ENCODE peak calls at places on chromosome 1, in nine cellular contexts. T is lower leg skin; X is psoas muscle; E is effector memory CD4-positive, alpha-beta T cell; B is brain microvascular endothelial cell; J is neuronal stem cell; S is thoracic aorta; F is ovary; K is endothelial cell of umbilical vein. L is an unnamed sample.

GRCh38 chr1:17903386-17903785 is 148.3 kb downstream of the ACTL8 start:
- DNase-seq in F (no peak), X (no peak), J (no peak), S (no peak), T (no peak), K (no peak), B (no peak), E (no peak), L (no peak)

GRCh38 chr1:208059328-208060017 is 148.5 kb upstream of the CD34 start:
- DNase-seq in X (no peak), S (no peak), T (no peak), J (no peak), F (no peak), K (no peak), E (no peak), B (no peak), L (no peak)

GRCh38 chr1:1179983-1180861 is 6.5 kb downstream of the TTLL10 start:
- DNase-seq in J (no peak), E (no peak), X (no peak), B (no peak), K (no peak), F (peak; percentile 28), S (no peak), T (no peak), L (peak; percentile 59)

GRCh38 chr1:154499446-154499845 is 2.6 kb upstream of the TDRD10 start:
- DNase-seq in B (no peak), K (peak; percentile 44), F (no peak), S (no peak), E (no peak), J (no peak), T (no peak), X (no peak), L (no peak)

GRCh38 chr1:15702722-15703550 is 18.8 kb downstream of the PLEKHM2 start:
- DNase-seq in S (no peak), T (no peak), X (no peak), K (peak; percentile 39), F (peak; percentile 57), J (no peak), B (no peak), E (no peak), L (no peak)

GRCh38 chr1:80929868-80930508 is 870.7 kb upstream of the ADGRL2 start:
- DNase-seq in J (no peak), F (no peak), K (no peak), T (no peak), E (no peak), X (no peak), S (no peak), B (no peak), L (no peak)

GRCh38 chr1:23384312-23385058 is 14.8 kb upstream of the ZNF436 start:
- DNase-seq in F (peak; percentile 23), K (peak; percentile 21), T (no peak), E (no peak), J (no peak), S (no peak), X (no peak), B (peak; percentile 76), L (no peak)

GRCh38 chr1:226990133-226990716 is 50.1 kb downstream of the COQ8A start:
- DNase-seq in X (peak; percentile 71), K (peak; percentile 73), S (no peak), E (no peak), T (no peak), J (no peak), B (peak; percentile 9), F (peak; percentile 59), L (no peak)

GRCh38 chr1:173708787-173709186 is 6.0 kb upstream of the KLHL20 start:
- DNase-seq in S (no peak), J (no peak), B (no peak), K (no peak), F (no peak), X (no peak), E (no peak), T (no peak), L (no peak)

GRCh38 chr1:173714759-173715537 is at the start of gene KLHL20:
- DNase-seq in J (peak; percentile 80), B (peak; percentile 90), F (peak; percentile 80), S (peak; percentile 21), K (peak; percentile 93), X (peak; percentile 87), T (peak; percentile 73), E (peak; percentile 81), L (peak; percentile 87)

GRCh38 chr1:173715538-173715844 is 710 bp downstream of the KLHL20 start:
- DNase-seq in X (no peak), T (no peak), F (no peak), J (no peak), S (no peak), B (no peak), E (no peak), K (no peak), L (no peak)

GRCh38 chr1:173717238-173717637 is 2.5 kb downstream of the KLHL20 start:
- DNase-seq in T (no peak), K (no peak), E (no peak), B (no peak), J (no peak), F (no peak), X (no peak), S (no peak), L (no peak)

DNA sequence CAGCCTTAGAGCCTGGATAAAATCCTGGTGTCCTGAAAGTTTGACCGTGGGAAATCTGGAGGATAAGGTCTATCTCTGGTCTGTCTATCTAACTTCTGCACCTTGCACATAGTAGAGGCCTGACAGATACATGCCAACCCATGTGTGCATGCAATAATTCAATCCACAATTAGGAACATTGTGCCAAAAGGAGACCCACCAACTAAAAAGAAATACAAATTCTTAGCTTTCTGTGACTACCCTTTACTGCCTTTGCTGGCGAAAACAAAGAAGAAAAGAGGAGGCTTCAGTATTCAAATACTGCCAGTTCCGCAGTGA is 381 bp upstream of the KLHL20 start:
- DNase-seq in X (no peak), F (no peak), T (no peak), J (no peak), K (no peak), B (no peak), S (no peak), E (no peak), L (no peak)
- H3K4me3 ChIP-seq in X (peak overlapping the region; percentile 98), F (peak overlapping the region; percentile 84), T (peak overlapping the region; percentile 85), J (no peak overlapping the region), K (peak overlapping the region; percentile 75), B (peak overlapping the region; percentile 88), S (peak overlapping the region; percentile 95), E (peak overlapping the region; percentile 65), L (peak overlapping the region; percentile 88)

GRCh38 chr1:204376919-204377799 is 17.4 kb upstream of the PLEKHA6 start:
- DNase-seq in S (no peak), E (no peak), J (no peak), X (no peak), K (peak; percentile 64), T (no peak), B (no peak), F (no peak), L (no peak)

GRCh38 chr1:204380293-204380831 is 20.6 kb upstream of the PLEKHA6 start:
- DNase-seq in K (no peak), F (no peak), X (no peak), J (no peak), E (no peak), B (no peak), S (no peak), T (no peak), L (no peak)

GRCh38 chr1:204383163-204383904 is 23.6 kb upstream of the PLEKHA6 start:
- DNase-seq in E (no peak), F (no peak), X (no peak), K (no peak), S (no peak), T (no peak), B (no peak), J (no peak), L (no peak)

GRCh38 chr1:204382714-204383083 is 23.0 kb upstream of the PLEKHA6 start:
- DNase-seq in B (no peak), S (no peak), T (no peak), F (no peak), X (no peak), E (no peak), J (no peak), K (no peak), L (no peak)

DNA sequence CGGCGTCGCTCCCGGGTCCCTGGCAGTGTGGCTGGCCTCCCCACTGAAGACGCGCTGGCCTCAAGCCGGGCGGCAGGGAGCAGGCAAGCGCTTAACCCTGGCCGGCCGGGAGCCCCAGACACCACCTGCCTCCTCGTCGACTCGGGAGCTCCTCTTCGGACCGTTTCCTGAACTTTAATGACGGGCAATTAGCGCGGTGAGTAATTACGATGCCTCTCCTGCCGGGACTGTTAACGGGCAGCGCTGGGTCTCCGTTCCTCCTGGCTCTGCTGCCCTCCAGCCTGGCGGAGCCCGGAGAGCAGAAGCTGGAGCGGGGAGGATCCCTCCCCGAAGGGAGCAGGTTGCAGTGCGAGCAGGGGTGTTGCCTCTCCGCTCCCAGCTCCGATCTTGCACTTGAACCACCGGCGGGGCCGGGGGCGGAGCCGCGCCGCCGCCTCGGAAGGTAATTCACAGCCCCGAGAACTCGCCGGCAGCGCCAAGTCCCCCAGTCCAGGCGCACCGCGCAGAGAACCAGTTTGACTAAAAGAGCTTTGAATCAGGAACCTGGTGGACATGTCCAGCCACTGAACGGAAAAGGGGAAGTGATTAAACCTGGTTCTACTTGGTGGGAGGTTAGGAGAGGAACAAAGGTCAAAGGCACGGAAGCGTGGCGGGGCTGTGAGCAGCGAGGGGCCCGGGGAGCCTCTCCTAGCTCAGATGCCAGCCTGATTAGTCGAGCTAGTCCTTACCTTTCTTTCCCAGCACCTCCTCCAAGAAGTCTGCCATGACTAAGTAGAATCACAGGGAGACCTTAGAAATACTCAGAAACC is 18.3 kb upstream of the PLEKHA6 start:
- DNase-seq in T (no peak), S (no peak), J (no peak), F (no peak), K (peak; percentile 45), X (peak; percentile 63), B (no peak), E (peak; percentile 24), L (no peak)
- H3K4me3 ChIP-seq in T (peak overlapping the region; percentile 17), S (peak overlapping the region; percentile 74), J (peak overlapping the region; percentile 57), F (peak overlapping the region; percentile 30), K (peak overlapping the region; percentile 57), X (peak overlapping the region; percentile 76), B (peak overlapping the region; percentile 41), E (peak overlapping the region; percentile 66), L (peak overlapping the region; percentile 44)

GRCh38 chr1:115465802-115466363 is 127.8 kb upstream of the NGF start:
- DNase-seq in J (no peak), B (no peak), X (no peak), E (no peak), T (no peak), F (no peak), K (no peak), S (no peak), L (no peak)

GRCh38 chr1:115459161-115459560 is 121.1 kb upstream of the NGF start:
- DNase-seq in X (no peak), F (no peak), K (no peak), B (no peak), J (no peak), S (no peak), T (no peak), E (no peak), L (no peak)

GRCh38 chr1:115461526-115461925 is 123.5 kb upstream of the NGF start:
- DNase-seq in T (no peak), F (no peak), K (no peak), B (no peak), J (no peak), S (no peak), X (no peak), E (no peak), L (no peak)

GRCh38 chr1:115463347-115463746 is 125.3 kb upstream of the NGF start:
- DNase-seq in X (no peak), T (no peak), J (no peak), F (no peak), S (no peak), E (no peak), K (no peak), B (no peak), L (no peak)

GRCh38 chr1:115462677-115463076 is 124.6 kb upstream of the NGF start:
- DNase-seq in F (no peak), T (no peak), J (no peak), S (no peak), B (no peak), X (no peak), E (no peak), K (no peak), L (no peak)
- H3K4me3 ChIP-seq in F (no peak overlapping the region), T (no peak overlapping the region), J (no peak overlapping the region), S (no peak overlapping the region), B (no peak overlapping the region), X (no peak overlapping the region), E (no peak overlapping the region), K (no peak overlapping the region), L (no peak overlapping the region)

DNA sequence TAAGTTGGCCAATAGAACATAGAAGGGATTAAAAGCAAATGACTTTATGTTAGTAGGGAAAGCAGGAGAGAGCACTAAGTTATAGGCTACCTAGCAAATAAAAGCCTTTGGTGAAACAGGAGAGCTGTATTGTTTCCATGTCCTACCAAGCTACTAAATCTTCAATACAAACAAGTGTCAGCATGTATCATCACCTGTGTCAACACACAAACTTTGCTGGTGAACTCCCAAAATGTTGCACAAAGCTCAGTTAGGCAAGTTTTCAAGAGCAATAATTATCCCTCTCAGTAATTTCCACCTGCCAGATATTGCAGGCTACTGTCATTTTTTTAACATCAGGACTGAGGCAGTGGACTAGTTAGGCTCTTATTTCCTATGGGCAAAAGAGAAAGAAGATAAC is 77.7 kb upstream of the ADAM30 start:
- DNase-seq in B (no peak), J (no peak), S (no peak), X (no peak), T (no peak), F (no peak), K (no peak), E (no peak), L (no peak)
- H3K4me3 ChIP-seq in B (no peak overlapping the region), J (no peak overlapping the region), S (no peak overlapping the region), X (no peak overlapping the region), T (no peak overlapping the region), F (no peak overlapping the region), K (no peak overlapping the region), E (no peak overlapping the region), L (no peak overlapping the region)